ENCODE peak calls at places on chromosomes 2 and 18, in six cellular contexts. One of them, this sample, is unnamed.

GRCh38 chr2:221943078-221943810 is 355.6 kb downstream of the PAX3 start:
- DNase-seq in cardiac fibroblast: peak; percentile 71
- DNase-seq in fibroblast of lung: peak; percentile 83
- DNase-seq in A549: no peak
- DNase-seq in HCT116: no peak
- DNase-seq in vagina: no peak
- DNase-seq in this sample: no peak

GRCh38 chr2:143807677-143808076 is 678.5 kb downstream of the ARHGAP15 start:
- DNase-seq in cardiac fibroblast: peak; percentile 28
- DNase-seq in fibroblast of lung: peak; percentile 41
- DNase-seq in A549: no peak
- DNase-seq in HCT116: no peak
- DNase-seq in vagina: no peak
- DNase-seq in this sample: no peak

GRCh38 chr2:136255648-136256461 is 137.9 kb upstream of the CXCR4 start:
- DNase-seq in cardiac fibroblast: no peak
- DNase-seq in fibroblast of lung: no peak
- DNase-seq in A549: no peak
- DNase-seq in HCT116: no peak
- DNase-seq in vagina: no peak
- DNase-seq in this sample: peak; percentile 34

GRCh38 chr2:170461875-170462274 is 253.3 kb upstream of the SP5 start:
- DNase-seq in cardiac fibroblast: no peak
- DNase-seq in fibroblast of lung: peak; percentile 11
- DNase-seq in A549: no peak
- DNase-seq in HCT116: no peak
- DNase-seq in vagina: no peak
- DNase-seq in this sample: no peak

GRCh38 chr2:96538487-96539214 is 2.1 kb downstream of the ARID5A start:
- DNase-seq in cardiac fibroblast: peak; percentile 41
- DNase-seq in fibroblast of lung: peak; percentile 18
- DNase-seq in A549: no peak
- DNase-seq in HCT116: no peak
- DNase-seq in vagina: no peak
- DNase-seq in this sample: peak; percentile 94

GRCh38 chr18:36020174-36020711 is 47.1 kb downstream of the RPRD1A start:
- DNase-seq in cardiac fibroblast: no peak
- DNase-seq in fibroblast of lung: no peak
- DNase-seq in A549: no peak
- DNase-seq in HCT116: no peak
- DNase-seq in vagina: no peak
- DNase-seq in this sample: no peak

GRCh38 chr2:25673170-25674002 is at the start of gene DTNB:
- DNase-seq in cardiac fibroblast: peak; percentile 72
- DNase-seq in fibroblast of lung: peak; percentile 46
- DNase-seq in A549: peak; percentile 78
- DNase-seq in HCT116: no peak
- DNase-seq in vagina: no peak
- DNase-seq in this sample: peak; percentile 72

GRCh38 chr2:127081826-127082633 is 24.9 kb downstream of the BIN1 start:
- DNase-seq in cardiac fibroblast: peak; percentile 61
- DNase-seq in fibroblast of lung: peak; percentile 53
- DNase-seq in A549: no peak
- DNase-seq in HCT116: no peak
- DNase-seq in vagina: no peak
- DNase-seq in this sample: peak; percentile 76

GRCh38 chr2:8298783-8299182 is 383.1 kb upstream of the ID2 start:
- DNase-seq in cardiac fibroblast: peak; percentile 28
- DNase-seq in fibroblast of lung: peak; percentile 36
- DNase-seq in A549: no peak
- DNase-seq in HCT116: no peak
- DNase-seq in vagina: no peak
- DNase-seq in this sample: no peak

GRCh38 chr2:230459213-230459612 is 43.2 kb downstream of the SP100 start:
- DNase-seq in cardiac fibroblast: no peak
- DNase-seq in fibroblast of lung: no peak
- DNase-seq in A549: no peak
- DNase-seq in HCT116: no peak
- DNase-seq in vagina: no peak
- DNase-seq in this sample: no peak

GRCh38 chr2:177545981-177546600 is 153.5 kb downstream of the AGPS start:
- DNase-seq in cardiac fibroblast: no peak
- DNase-seq in fibroblast of lung: no peak
- DNase-seq in A549: no peak
- DNase-seq in HCT116: no peak
- DNase-seq in vagina: no peak
- DNase-seq in this sample: no peak

GRCh38 chr2:96760986-96761832 is 507 bp downstream of the CNNM4 start:
- DNase-seq in cardiac fibroblast: peak; percentile 30
- DNase-seq in fibroblast of lung: peak; percentile 27
- DNase-seq in A549: peak; percentile 42
- DNase-seq in HCT116: no peak
- DNase-seq in vagina: no peak
- DNase-seq in this sample: no peak

GRCh38 chr2:200863655-200864205 is 728 bp downstream of the CLK1 start:
- DNase-seq in cardiac fibroblast: no peak
- DNase-seq in fibroblast of lung: peak; percentile 43
- DNase-seq in A549: peak; percentile 39
- DNase-seq in HCT116: no peak
- DNase-seq in vagina: no peak
- DNase-seq in this sample: no peak

GRCh38 chr2:60140180-60140579 is 413.3 kb downstream of the BCL11A start:
- DNase-seq in cardiac fibroblast: no peak
- DNase-seq in fibroblast of lung: no peak
- DNase-seq in A549: no peak
- DNase-seq in HCT116: no peak
- DNase-seq in vagina: no peak
- DNase-seq in this sample: no peak

GRCh38 chr2:157404363-157404762 is 39.5 kb downstream of the CYTIP start:
- DNase-seq in cardiac fibroblast: no peak
- DNase-seq in fibroblast of lung: no peak
- DNase-seq in A549: no peak
- DNase-seq in HCT116: no peak
- DNase-seq in vagina: no peak
- DNase-seq in this sample: peak; percentile 72

GRCh38 chr18:56322403-56322802 is 316.0 kb downstream of the TXNL1 start:
- DNase-seq in cardiac fibroblast: no peak
- DNase-seq in fibroblast of lung: no peak
- DNase-seq in A549: no peak
- DNase-seq in HCT116: no peak
- DNase-seq in vagina: no peak
- DNase-seq in this sample: no peak

GRCh38 chr18:24027156-24027555 is 12.6 kb downstream of the TTC39C start:
- DNase-seq in cardiac fibroblast: peak; percentile 95
- DNase-seq in fibroblast of lung: peak; percentile 98
- DNase-seq in A549: no peak
- DNase-seq in HCT116: no peak
- DNase-seq in vagina: no peak
- DNase-seq in this sample: no peak

DNA sequence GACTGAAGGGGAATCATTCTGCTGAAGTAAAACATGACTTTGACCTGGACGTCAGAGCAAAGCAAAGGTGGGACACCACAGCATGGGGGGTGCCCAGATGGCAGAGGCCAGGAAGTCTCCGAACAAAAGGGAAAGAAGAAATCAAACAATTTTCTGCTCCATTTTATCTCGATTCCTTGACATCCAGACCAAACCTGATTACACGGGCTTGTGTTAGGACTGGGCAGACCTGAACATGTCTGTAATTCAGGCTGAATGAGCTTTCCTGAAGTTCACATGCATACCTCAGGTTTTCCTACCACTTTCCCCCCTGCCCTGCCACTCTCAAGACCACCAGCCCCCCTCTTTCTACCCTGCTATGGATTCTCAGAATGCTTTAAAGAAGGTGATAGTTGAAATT is 44.8 kb upstream of the MEIS1 start:
- DNase-seq in cardiac fibroblast: no peak
- DNase-seq in fibroblast of lung: no peak
- DNase-seq in A549: no peak
- DNase-seq in HCT116: no peak
- DNase-seq in vagina: no peak
- DNase-seq in this sample: no peak
- H3K4me3 ChIP-seq in cardiac fibroblast: no peak overlapping the region
- H3K4me3 ChIP-seq in fibroblast of lung: no peak overlapping the region
- H3K4me3 ChIP-seq in A549: no peak overlapping the region
- H3K4me3 ChIP-seq in HCT116: no peak overlapping the region
- H3K4me3 ChIP-seq in vagina: no peak overlapping the region
- H3K4me3 ChIP-seq in this sample: no peak overlapping the region

GRCh38 chr2:216030210-216030609 is 16.9 kb upstream of the MREG start:
- DNase-seq in cardiac fibroblast: no peak
- DNase-seq in fibroblast of lung: no peak
- DNase-seq in A549: no peak
- DNase-seq in HCT116: no peak
- DNase-seq in vagina: no peak
- DNase-seq in this sample: no peak

GRCh38 chr2:216031960-216032689 is 18.8 kb upstream of the MREG start:
- DNase-seq in cardiac fibroblast: peak; percentile 44
- DNase-seq in fibroblast of lung: peak; percentile 85
- DNase-seq in A549: no peak
- DNase-seq in HCT116: no peak
- DNase-seq in vagina: no peak
- DNase-seq in this sample: no peak

GRCh38 chr2:216029416-216030129 is 16.2 kb upstream of the MREG start:
- DNase-seq in cardiac fibroblast: no peak
- DNase-seq in fibroblast of lung: no peak
- DNase-seq in A549: no peak
- DNase-seq in HCT116: no peak
- DNase-seq in vagina: no peak
- DNase-seq in this sample: no peak

GRCh38 chr2:216034065-216034464 is 20.7 kb upstream of the MREG start:
- DNase-seq in cardiac fibroblast: peak; percentile 85
- DNase-seq in fibroblast of lung: peak; percentile 76
- DNase-seq in A549: peak; percentile 80
- DNase-seq in HCT116: peak; percentile 54
- DNase-seq in vagina: no peak
- DNase-seq in this sample: peak; percentile 65

DNA sequence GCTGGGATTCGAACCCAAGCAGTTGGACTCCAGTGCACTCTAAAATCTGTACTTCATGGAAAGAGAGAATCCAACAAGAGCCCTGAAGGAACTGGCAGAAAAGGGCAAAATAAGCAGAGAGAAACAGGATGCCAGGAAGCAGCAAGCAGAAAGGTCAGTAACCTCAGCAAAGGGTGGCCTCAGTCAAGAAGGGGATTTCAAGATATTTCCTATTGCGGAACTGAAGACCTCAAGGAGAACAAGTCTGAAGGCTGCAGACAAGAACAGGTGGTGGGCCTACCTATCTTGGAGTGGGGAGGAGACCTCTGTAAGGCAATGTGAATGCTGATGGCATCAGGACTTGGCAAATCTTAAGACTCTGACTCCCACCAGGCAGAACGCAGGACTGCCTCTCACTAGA is 20.1 kb upstream of the MREG start:
- DNase-seq in cardiac fibroblast: no peak
- DNase-seq in fibroblast of lung: no peak
- DNase-seq in A549: no peak
- DNase-seq in HCT116: no peak
- DNase-seq in vagina: no peak
- DNase-seq in this sample: no peak
- TF ChIP-seq CTCF in cardiac fibroblast: no peak
- TF ChIP-seq CTCF in fibroblast of lung: no peak
- TF ChIP-seq CTCF in A549: no peak
- TF ChIP-seq CTCF in HCT116: no peak
- TF ChIP-seq CTCF in vagina: no peak
- TF ChIP-seq CTCF in this sample: no peak

DNA sequence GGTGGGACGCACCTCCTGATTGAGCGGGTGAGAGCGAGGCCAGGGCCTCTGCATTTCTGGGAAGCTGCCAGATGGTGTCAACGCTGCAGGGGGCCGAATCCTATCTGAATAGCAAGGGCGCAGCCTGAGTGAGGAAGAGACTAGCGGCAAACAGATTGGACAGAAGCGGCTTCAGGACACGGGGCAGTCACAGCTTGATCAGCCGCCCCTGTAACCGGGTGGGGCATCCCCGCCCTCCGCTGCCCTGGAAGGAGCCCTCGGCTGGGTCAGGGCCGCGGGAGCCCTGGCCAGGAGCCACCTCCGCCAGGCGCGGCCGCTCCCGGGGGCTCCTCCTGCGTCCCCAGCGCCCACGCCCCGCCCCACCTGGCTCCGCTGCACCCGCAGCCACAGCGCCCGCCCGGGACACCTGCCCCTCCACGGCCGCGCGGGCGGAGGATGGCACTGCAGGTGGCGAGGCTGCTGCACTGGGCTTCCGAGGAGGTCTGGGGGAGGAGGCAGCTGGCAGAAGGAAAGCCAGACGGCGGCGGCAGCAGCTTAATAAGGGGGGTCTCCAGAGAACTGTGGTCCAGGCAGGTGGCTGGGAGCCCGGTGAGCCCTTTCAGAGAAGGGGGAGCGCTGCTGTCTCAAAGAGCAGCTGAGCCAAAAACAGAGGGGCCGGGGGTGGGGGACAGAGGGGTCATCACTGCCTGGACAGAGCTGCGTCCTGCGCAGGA is 18.9 kb upstream of the SOX11 start:
- DNase-seq in cardiac fibroblast: no peak
- DNase-seq in fibroblast of lung: no peak
- DNase-seq in A549: no peak
- DNase-seq in HCT116: no peak
- DNase-seq in vagina: no peak
- DNase-seq in this sample: no peak
- H3K4me3 ChIP-seq in cardiac fibroblast: no peak overlapping the region
- H3K4me3 ChIP-seq in fibroblast of lung: no peak overlapping the region
- H3K4me3 ChIP-seq in A549: no peak overlapping the region
- H3K4me3 ChIP-seq in HCT116: no peak overlapping the region
- H3K4me3 ChIP-seq in vagina: no peak overlapping the region
- H3K4me3 ChIP-seq in this sample: no peak overlapping the region

GRCh38 chr18:63515799-63516198 is 26.4 kb upstream of the SERPINB12 start:
- DNase-seq in cardiac fibroblast: no peak
- DNase-seq in fibroblast of lung: no peak
- DNase-seq in A549: no peak
- DNase-seq in HCT116: no peak
- DNase-seq in vagina: no peak
- DNase-seq in this sample: no peak

GRCh38 chr18:63514326-63514725 is 27.8 kb upstream of the SERPINB12 start:
- DNase-seq in cardiac fibroblast: no peak
- DNase-seq in fibroblast of lung: no peak
- DNase-seq in A549: no peak
- DNase-seq in HCT116: no peak
- DNase-seq in vagina: no peak
- DNase-seq in this sample: no peak

GRCh38 chr18:63518178-63519012 is 23.8 kb upstream of the SERPINB12 start:
- DNase-seq in cardiac fibroblast: peak; percentile 81
- DNase-seq in fibroblast of lung: peak; percentile 82
- DNase-seq in A549: peak; percentile 83
- DNase-seq in HCT116: peak; percentile 78
- DNase-seq in vagina: no peak
- DNase-seq in this sample: peak; percentile 13

GRCh38 chr18:63511285-63511684 is 30.9 kb upstream of the SERPINB12 start:
- DNase-seq in cardiac fibroblast: peak; percentile 63
- DNase-seq in fibroblast of lung: peak; percentile 54
- DNase-seq in A549: peak; percentile 68
- DNase-seq in HCT116: peak; percentile 82
- DNase-seq in vagina: no peak
- DNase-seq in this sample: no peak

DNA sequence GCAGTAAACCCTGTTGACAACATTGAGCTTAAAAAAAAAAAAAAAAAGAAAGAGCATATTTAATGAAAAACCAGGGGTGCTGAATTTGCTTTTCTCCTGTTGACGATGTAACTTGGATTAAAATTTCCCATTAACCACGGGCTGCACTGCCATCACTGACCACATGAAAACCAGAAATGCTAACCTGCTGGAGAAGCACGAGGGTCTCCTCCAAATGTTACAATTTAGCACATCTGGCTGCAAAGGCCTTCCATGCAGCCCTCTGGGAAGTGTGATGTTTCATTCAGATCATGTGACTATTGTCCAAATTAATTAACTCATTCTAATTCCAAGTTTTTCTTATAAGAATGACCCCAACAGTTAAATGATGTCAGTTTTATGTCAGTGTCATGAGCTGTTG is 26.9 kb upstream of the SERPINB12 start:
- DNase-seq in cardiac fibroblast: no peak
- DNase-seq in fibroblast of lung: no peak
- DNase-seq in A549: no peak
- DNase-seq in HCT116: no peak
- DNase-seq in vagina: no peak
- DNase-seq in this sample: no peak
- TF ChIP-seq CTCF in cardiac fibroblast: peak; percentile 23
- TF ChIP-seq CTCF in fibroblast of lung: peak; percentile 30
- TF ChIP-seq CTCF in A549: no peak
- TF ChIP-seq CTCF in HCT116: no peak
- TF ChIP-seq CTCF in vagina: no peak
- TF ChIP-seq CTCF in this sample: no peak

This sample was measured in CD8-positive, alpha-beta T cell.